ENCODE peak calls at places on chromosome 21, in ten cellular contexts. Z is testis, C is OCI-LY7, I is K562, A is Panc1, J is AG04450, F is mesendoderm, V is colonic mucosa, R is epithelial cell of esophagus, L is cardiac muscle cell. D is an unnamed sample.

GRCh38 chr21:19935459-19935858 is 1062.8 kb upstream of the NCAM2 start:
- DNase-seq in Z (no peak), J (no peak), V (no peak), C (no peak), A (no peak), L (no peak), R (no peak), I (no peak), F (no peak), D (no peak)

GRCh38 chr21:33843216-33843615 is 72.4 kb downstream of the ATP5PO start:
- DNase-seq in C (no peak), F (no peak), R (no peak), Z (peak), I (no peak), A (no peak), J (no peak), L (no peak), V (no peak), D (no peak)

GRCh38 chr21:26769613-26770188 is 75.5 kb downstream of the ADAMTS1 start:
- DNase-seq in V (no peak), L (peak), R (peak), Z (peak), I (no peak), A (no peak), J (peak), C (no peak), F (peak), D (peak)

GRCh38 chr21:44370027-44370735 is 16.8 kb downstream of the TRPM2 start:
- DNase-seq in J (no peak), R (peak), Z (peak), C (no peak), I (peak), V (no peak), A (no peak), F (no peak), L (peak), D (no peak)

GRCh38 chr21:31370893-31371652 is 27.0 kb upstream of the TIAM1 start:
- DNase-seq in I (no peak), C (no peak), F (no peak), V (no peak), A (no peak), J (no peak), R (no peak), Z (peak), L (no peak), D (no peak)

GRCh38 chr21:26776320-26777021 is 68.7 kb downstream of the ADAMTS1 start:
- DNase-seq in L (no peak), J (no peak), V (no peak), I (no peak), C (no peak), F (no peak), Z (no peak), R (peak), A (no peak), D (no peak)

GRCh38 chr21:33024278-33025103 is 1.2 kb upstream of the OLIG2 start:
- DNase-seq in J (no peak), I (no peak), R (no peak), L (no peak), A (no peak), V (no peak), Z (no peak), F (no peak), C (no peak), D (no peak)

GRCh38 chr21:16891821-16892220 is 621.0 kb upstream of the CXADR start:
- DNase-seq in F (peak), I (no peak), A (no peak), V (no peak), C (no peak), J (peak), Z (peak), R (peak), L (no peak), D (peak)

GRCh38 chr21:36555199-36555598 is 75.3 kb upstream of the CLDN14 start:
- DNase-seq in I (no peak), C (no peak), Z (no peak), J (no peak), A (no peak), L (no peak), V (no peak), F (no peak), R (no peak), D (no peak)

GRCh38 chr21:42597487-42598158 is 55.8 kb upstream of the PDE9A start:
- DNase-seq in J (no peak), V (no peak), A (no peak), F (no peak), R (no peak), C (no peak), L (no peak), Z (no peak), I (no peak), D (no peak)

GRCh38 chr21:31732891-31733520 is 1.1 kb upstream of the SCAF4 start:
- DNase-seq in F (peak), C (peak), R (no peak), J (no peak), A (no peak), L (no peak), V (peak), Z (peak), I (peak), D (peak)

GRCh38 chr21:37536616-37537278 is 170.2 kb downstream of the DYRK1A start:
- DNase-seq in I (peak), L (peak), R (no peak), F (peak), V (no peak), A (no peak), Z (no peak), J (no peak), C (no peak), D (no peak)

GRCh38 chr21:35529141-35529863 is 480.2 kb upstream of the RUNX1 start:
- DNase-seq in I (no peak), Z (no peak), C (peak), A (no peak), F (no peak), L (no peak), V (no peak), R (no peak), J (peak), D (no peak)
- H3K4me3 ChIP-seq in I (no peak), Z (peak), C (peak), A (peak), F (no peak), L (no peak), V (peak), R (no peak), J (peak), D (no peak)

GRCh38 chr21:30146558-30147282 is 19.9 kb downstream of the CLDN17 start:
- DNase-seq in R (peak), I (no peak), L (no peak), A (no peak), C (no peak), F (peak), J (no peak), Z (no peak), V (no peak), D (no peak)
- H3K4me3 ChIP-seq in R (peak), I (no peak), L (no peak), A (no peak), C (no peak), F (no peak), J (no peak), Z (peak), V (no peak), D (no peak)

DNA sequence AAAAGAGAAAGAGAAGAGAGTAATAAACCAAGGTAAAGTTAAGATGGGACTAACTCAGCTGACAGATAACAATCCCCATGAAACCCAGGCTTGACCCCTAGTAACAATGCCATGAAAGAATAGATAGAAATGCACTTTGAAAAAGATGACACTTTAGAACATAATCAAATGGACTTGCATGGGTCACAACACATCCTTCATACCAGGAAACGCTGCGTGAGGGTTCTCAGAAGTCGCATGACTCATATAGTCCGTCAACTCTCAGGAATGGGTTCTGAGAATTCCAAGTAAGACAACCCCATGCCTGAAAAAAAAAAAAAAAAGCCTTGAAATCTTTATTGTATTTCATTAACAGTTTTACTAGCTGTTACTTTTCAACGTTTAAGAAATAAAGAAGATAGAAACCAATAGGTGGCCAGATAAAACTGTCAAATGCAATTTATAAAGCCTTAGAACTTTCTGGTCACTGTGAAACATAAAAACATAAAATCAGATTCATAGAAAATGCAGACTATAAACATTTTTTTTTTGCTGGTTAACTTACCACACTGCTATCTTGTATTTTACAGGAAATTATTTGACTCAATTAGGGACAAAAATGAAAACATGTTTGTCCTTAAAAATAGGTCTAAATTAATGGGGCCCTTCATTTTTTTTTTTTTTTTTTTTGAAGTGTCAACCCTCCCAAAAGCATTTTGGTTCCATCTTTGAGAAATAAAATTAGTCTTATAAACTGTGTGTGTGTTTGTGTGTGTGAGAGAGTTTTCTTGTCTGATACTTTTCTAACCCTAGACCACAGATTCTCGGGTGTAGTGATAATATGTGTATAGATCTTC is 202.1 kb downstream of the NCAM2 start:
- DNase-seq in R (peak), I (peak), C (no peak), A (peak), Z (peak), F (peak), L (no peak), J (peak), V (peak), D (no peak)
- H3K4me3 ChIP-seq in R (no peak), I (peak), C (no peak), A (no peak), Z (no peak), F (no peak), L (no peak), J (no peak), V (no peak), D (no peak)

GRCh38 chr21:41508415-41509205 is 652 bp upstream of the TMPRSS2 start:
- DNase-seq in J (no peak), R (no peak), Z (no peak), I (no peak), F (peak), V (peak), A (no peak), C (no peak), L (no peak), D (no peak)

GRCh38 chr21:41506526-41507520 is 1.1 kb downstream of the TMPRSS2 start:
- DNase-seq in R (peak), F (peak), L (peak), A (no peak), I (no peak), C (no peak), V (peak), Z (no peak), J (no peak), D (no peak)

GRCh38 chr21:41507521-41508414 is at the start of gene TMPRSS2:
- DNase-seq in I (no peak), Z (no peak), J (no peak), F (peak), L (peak), C (no peak), R (peak), A (no peak), V (peak), D (no peak)

GRCh38 chr21:41504030-41504429 is 3.9 kb downstream of the TMPRSS2 start:
- DNase-seq in I (no peak), L (no peak), C (no peak), R (no peak), F (no peak), Z (no peak), J (no peak), A (no peak), V (no peak), D (no peak)

DNA sequence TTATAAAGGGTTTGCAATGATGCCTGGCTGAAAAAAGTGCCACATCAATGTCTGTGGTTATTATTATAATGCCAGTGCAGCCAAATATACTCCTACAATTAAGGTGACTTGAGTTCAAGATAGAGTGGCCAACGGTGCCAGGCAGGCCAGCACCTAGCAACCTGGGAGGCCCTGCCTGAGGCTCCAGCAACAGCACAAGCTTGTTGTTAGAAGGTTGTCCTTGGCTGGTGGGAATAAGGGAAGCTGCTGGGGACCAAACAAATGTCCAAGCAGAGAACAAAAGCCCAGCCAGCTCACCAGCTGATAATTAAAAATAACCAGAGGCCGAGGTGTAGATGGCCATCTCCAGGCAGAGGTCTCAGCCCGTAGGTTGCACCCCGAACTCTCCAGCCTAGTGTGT is 2.0 kb downstream of the TMPRSS2 start:
- DNase-seq in V (no peak), C (no peak), L (no peak), F (no peak), I (no peak), J (no peak), Z (no peak), R (no peak), A (no peak), D (no peak)
- H3K4me3 ChIP-seq in V (peak), C (no peak), L (no peak), F (no peak), I (no peak), J (no peak), Z (no peak), R (no peak), A (peak), D (no peak)

GRCh38 chr21:14620152-14620551 is 74.0 kb upstream of the SAMSN1 start:
- DNase-seq in F (no peak), I (no peak), J (no peak), A (no peak), C (peak), V (no peak), R (no peak), Z (no peak), L (no peak), D (no peak)

GRCh38 chr21:14617040-14617393 is 70.9 kb upstream of the SAMSN1 start:
- DNase-seq in F (peak), Z (no peak), C (no peak), V (no peak), L (no peak), J (no peak), I (no peak), R (no peak), A (no peak), D (no peak)

GRCh38 chr21:14614287-14614686 is 68.2 kb upstream of the SAMSN1 start:
- DNase-seq in Z (no peak), V (no peak), A (no peak), R (no peak), C (no peak), F (no peak), L (no peak), J (no peak), I (no peak), D (no peak)

GRCh38 chr21:14616303-14617039 is 70.4 kb upstream of the SAMSN1 start:
- DNase-seq in C (no peak), A (no peak), Z (no peak), F (peak), V (no peak), J (no peak), R (peak), I (no peak), L (no peak), D (no peak)

GRCh38 chr21:14617836-14618235 is 71.7 kb upstream of the SAMSN1 start:
- DNase-seq in L (no peak), I (no peak), Z (no peak), A (no peak), C (peak), J (no peak), V (no peak), F (no peak), R (no peak), D (no peak)
- H3K4me3 ChIP-seq in L (no peak), I (no peak), Z (no peak), A (no peak), C (peak), J (no peak), V (no peak), F (no peak), R (no peak), D (no peak)

DNA sequence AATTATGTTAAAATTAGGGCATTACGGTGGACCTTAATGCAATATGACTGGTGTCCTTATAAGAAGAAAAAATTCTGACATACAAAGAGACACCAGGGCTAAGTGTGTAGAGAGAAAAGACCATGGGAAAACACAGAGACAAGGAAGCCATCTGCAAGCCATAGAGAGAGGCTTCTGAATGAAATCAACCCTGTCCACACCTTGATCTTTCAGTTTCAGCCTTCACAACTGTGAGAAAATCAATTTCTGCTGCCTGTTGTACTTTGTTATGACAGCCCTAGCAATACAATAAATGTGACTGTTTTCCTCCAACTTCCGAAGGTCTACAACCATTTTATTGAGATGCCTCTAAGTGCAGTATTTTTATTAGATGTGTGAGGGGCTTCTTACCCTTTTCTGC is 1407.2 kb downstream of the MRPL39 start:
- DNase-seq in Z (no peak), A (no peak), L (no peak), R (no peak), J (no peak), F (no peak), C (no peak), I (no peak), V (no peak), D (no peak)
- H3K4me3 ChIP-seq in Z (no peak), A (no peak), L (no peak), R (no peak), J (no peak), F (no peak), C (no peak), I (no peak), V (no peak), D (no peak)

GRCh38 chr21:46634427-46634826 is 1.0 kb upstream of the PRMT2 start:
- DNase-seq in R (no peak), I (peak), L (no peak), J (no peak), C (no peak), Z (no peak), F (no peak), V (peak), A (no peak), D (no peak)
- H3K4me3 ChIP-seq in R (peak), I (peak), L (peak), J (peak), C (peak), Z (peak), F (no peak), V (peak), A (peak), D (no peak)

DNA sequence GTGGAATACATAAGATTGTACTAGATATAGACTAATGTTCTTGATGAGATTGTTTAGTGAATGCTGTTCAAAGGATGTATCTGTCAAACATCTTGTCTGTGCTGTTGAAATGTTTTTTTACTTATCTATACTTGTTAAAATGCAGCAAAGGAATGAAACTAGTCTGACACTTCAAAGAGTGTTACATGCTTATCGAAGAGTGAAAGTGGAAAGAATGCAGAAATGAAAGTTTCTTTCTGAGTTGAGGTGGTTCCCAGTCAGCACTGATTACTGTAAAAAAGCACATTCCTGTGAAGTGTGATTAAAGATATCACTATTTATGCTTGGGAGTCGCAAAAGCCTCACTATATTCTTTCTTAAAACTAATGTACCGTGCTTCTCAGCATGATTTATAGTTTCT is 1225.2 kb downstream of the NCAM2 start:
- DNase-seq in J (no peak), Z (no peak), A (no peak), R (no peak), V (no peak), L (peak), C (no peak), I (no peak), F (peak), D (no peak)
- H3K4me3 ChIP-seq in J (no peak), Z (no peak), A (no peak), R (no peak), V (no peak), L (no peak), C (no peak), I (no peak), F (no peak), D (no peak)

GRCh38 chr21:35398366-35398982 is 349.4 kb upstream of the RUNX1 start:
- DNase-seq in F (no peak), A (peak), R (no peak), L (no peak), Z (no peak), J (no peak), C (no peak), I (peak), V (no peak), D (no peak)

GRCh38 chr21:35399706-35400105 is 350.6 kb upstream of the RUNX1 start:
- DNase-seq in V (no peak), L (no peak), R (no peak), Z (no peak), I (no peak), C (peak), A (no peak), F (no peak), J (no peak), D (no peak)

GRCh38 chr21:35396655-35397054 is 347.6 kb upstream of the RUNX1 start:
- DNase-seq in I (no peak), Z (no peak), L (no peak), F (no peak), C (no peak), R (no peak), J (no peak), V (no peak), A (no peak), D (no peak)

GRCh38 chr21:35400233-35400939 is 351.3 kb upstream of the RUNX1 start:
- DNase-seq in R (peak), I (peak), Z (no peak), F (peak), V (peak), A (peak), C (peak), L (peak), J (peak), D (peak)

GRCh38 chr21:35399002-35399401 is 349.9 kb upstream of the RUNX1 start:
- DNase-seq in A (no peak), Z (no peak), V (no peak), J (no peak), C (no peak), F (no peak), I (peak), L (no peak), R (no peak), D (no peak)
- H3K4me3 ChIP-seq in A (peak), Z (no peak), V (no peak), J (no peak), C (no peak), F (no peak), I (no peak), L (no peak), R (no peak), D (no peak)

DNA sequence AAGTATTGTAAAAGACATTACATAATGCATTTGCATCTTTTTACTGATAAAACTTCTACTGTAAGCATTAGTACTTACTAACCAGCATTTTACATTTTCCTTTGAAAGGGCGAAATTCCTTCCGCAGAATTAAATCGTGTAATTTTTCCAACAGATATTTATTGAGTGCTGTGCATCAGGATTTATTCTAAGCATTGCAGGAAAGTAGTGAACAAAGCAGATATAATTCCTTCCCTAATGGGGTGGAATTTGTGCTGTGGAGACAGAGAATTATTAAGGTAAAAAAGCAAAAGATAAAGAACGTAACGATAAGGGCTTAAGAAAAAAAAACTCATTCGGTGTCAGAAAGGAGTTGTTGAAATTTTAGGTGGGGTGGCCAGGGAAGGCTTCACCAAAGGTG is 7.6 kb upstream of the ETS2 start:
- DNase-seq in F (no peak), V (no peak), L (no peak), C (no peak), Z (no peak), I (no peak), J (no peak), A (no peak), R (no peak), D (no peak)
- H3K4me3 ChIP-seq in F (no peak), V (no peak), L (no peak), C (no peak), Z (no peak), I (no peak), J (no peak), A (peak), R (no peak), D (no peak)